ENCODE peak calls at places on chromosomes 7 and 10, in eight cellular contexts. Q is gastrocnemius medialis; P is naive thymus-derived CD8-positive, alpha-beta T cell; A is stimulated activated naive CD8-positive, alpha-beta T cell treated with anti-CD3 and anti-CD28 coated beads, Interleukin-15, Interleukin-2, amounts not matched to agents 100 U/mL and 50 U/mL, for 24 hours; B is activated T-cell treated with anti-CD3 and anti-CD28 coated beads, Interleukin-2, amount 50 U/mL, for 72 hours; V is GM12878; G is sciatic nerve; H is activated CD8-positive, alpha-beta T cell treated with anti-CD3 and anti-CD28 coated beads, Interleukin-2, amount 10 ng/mL, durations not matched to agents 7 days and 5 days. U is an unnamed sample.

GRCh38 chr10:24488631-24489030 is 235.1 kb downstream of the ARHGAP21 start:
- ATAC-seq in Q (no peak), G (no peak), A (no peak), H (no peak), V (no peak), P (no peak), B (no peak), U (no peak)

GRCh38 chr7:37281368-37282092 is 167.1 kb downstream of the ELMO1 start:
- ATAC-seq in V (no peak), A (no peak), G (no peak), P (no peak), H (no peak), B (no peak), Q (no peak), U (no peak)

GRCh38 chr7:44378744-44379143 is 53.4 kb upstream of the CAMK2B start:
- ATAC-seq in P (no peak), Q (no peak), V (no peak), H (no peak), B (no peak), A (no peak), G (no peak), U (no peak)

GRCh38 chr10:71916827-71917226 is 47.4 kb upstream of the CHST3 start:
- ATAC-seq in G (no peak), Q (no peak), V (no peak), P (no peak), A (no peak), H (no peak), B (no peak), U (no peak)

GRCh38 chr10:109995178-109995577 is 12.6 kb upstream of the ADD3 start:
- ATAC-seq in A (no peak), G (no peak), Q (no peak), B (no peak), V (no peak), P (no peak), H (no peak), U (no peak)

GRCh38 chr10:21724695-21725371 is 190.8 kb downstream of the MLLT10 start:
- ATAC-seq in P (peak), V (peak), G (peak), B (peak), H (peak), Q (peak), A (peak), U (no peak)

GRCh38 chr7:133754718-133755117 is 372.4 kb upstream of the LRGUK start:
- ATAC-seq in G (no peak), A (no peak), Q (no peak), H (no peak), V (no peak), B (no peak), P (no peak), U (no peak)

GRCh38 chr7:4765776-4766490 is 9.5 kb upstream of the AP5Z1 start:
- ATAC-seq in B (no peak), V (no peak), H (no peak), Q (no peak), G (peak), A (no peak), P (no peak), U (no peak)

GRCh38 chr10:7412482-7413251 is 1.8 kb upstream of the SFMBT2 start:
- ATAC-seq in H (no peak), V (peak), B (no peak), Q (peak), P (no peak), G (no peak), A (no peak), U (no peak)

GRCh38 chr7:43785425-43785824 is 26.9 kb downstream of the BLVRA start:
- ATAC-seq in H (no peak), V (no peak), A (no peak), P (no peak), B (no peak), G (peak), Q (peak), U (no peak)

GRCh38 chr7:135617781-135618180 is 44.5 kb upstream of the STMP1 start:
- ATAC-seq in G (no peak), P (no peak), B (no peak), A (no peak), V (no peak), H (no peak), Q (no peak), U (no peak)

GRCh38 chr10:19017491-19017890 is 31.1 kb upstream of the MALRD1 start:
- ATAC-seq in Q (no peak), V (no peak), A (no peak), B (no peak), H (no peak), P (no peak), G (no peak), U (no peak)

GRCh38 chr7:23332881-23333612 is 33.9 kb downstream of the MALSU1 start:
- ATAC-seq in A (no peak), G (no peak), Q (no peak), V (no peak), P (no peak), H (no peak), B (no peak), U (no peak)

GRCh38 chr10:130337305-130337640 is 201.1 kb downstream of the GLRX3 start:
- ATAC-seq in Q (peak), B (no peak), A (no peak), H (no peak), P (no peak), G (no peak), V (no peak), U (no peak)

GRCh38 chr10:13525683-13526082 is 3.1 kb downstream of the BEND7 start:
- ATAC-seq in G (no peak), H (no peak), P (no peak), A (no peak), V (no peak), B (no peak), Q (no peak), U (no peak)

GRCh38 chr7:132551928-132552327 is 24.3 kb downstream of the PLXNA4 start:
- ATAC-seq in Q (no peak), P (no peak), H (no peak), G (no peak), B (no peak), A (no peak), V (no peak), U (no peak)

GRCh38 chr10:60362461-60362860 is 27.2 kb downstream of the ANK3 start:
- ATAC-seq in G (no peak), Q (no peak), V (no peak), A (no peak), H (no peak), B (no peak), P (no peak), U (no peak)

GRCh38 chr10:70508912-70509366 is 30.4 kb downstream of the PALD1 start:
- ATAC-seq in A (no peak), B (no peak), G (peak), Q (peak), V (peak), H (no peak), P (no peak), U (peak)

GRCh38 chr10:71067098-71067760 is 145.1 kb upstream of the UNC5B start:
- ATAC-seq in A (no peak), Q (no peak), V (no peak), B (no peak), P (no peak), G (no peak), H (no peak), U (no peak)

GRCh38 chr7:43758861-43759683 is 592 bp downstream of the BLVRA start:
- ATAC-seq in P (peak), V (peak), G (peak), B (peak), A (peak), H (peak), Q (peak), U (peak)

GRCh38 chr10:44306762-44307161 is 78.1 kb downstream of the CXCL12 start:
- ATAC-seq in P (no peak), G (no peak), V (peak), A (no peak), H (no peak), B (no peak), Q (peak), U (no peak)

GRCh38 chr7:128874140-128875031 is 11.7 kb downstream of the ATP6V1F start:
- ATAC-seq in H (no peak), A (no peak), G (no peak), B (no peak), V (no peak), Q (no peak), P (no peak), U (no peak)

GRCh38 chr7:2488272-2488645 is 12.1 kb upstream of the GRIFIN start:
- ATAC-seq in A (no peak), G (peak), P (no peak), H (no peak), V (no peak), Q (peak), B (no peak), U (no peak)

GRCh38 chr7:149283321-149283720 is 21.3 kb downstream of the ZNF783 start:
- ATAC-seq in V (no peak), H (no peak), G (no peak), P (no peak), Q (no peak), A (no peak), B (no peak), U (no peak)

GRCh38 chr10:49311562-49312236 is 12.7 kb downstream of the C10orf71 start:
- ATAC-seq in H (no peak), P (no peak), V (no peak), B (no peak), G (no peak), Q (no peak), A (no peak), U (no peak)

GRCh38 chr7:35613150-35613549 is 81.8 kb downstream of the HERPUD2 start:
- ATAC-seq in V (no peak), P (no peak), Q (no peak), H (no peak), B (no peak), G (no peak), A (no peak), U (no peak)

GRCh38 chr10:351770-352318 is 216.6 kb downstream of the ZMYND11 start:
- ATAC-seq in P (peak), V (no peak), H (peak), A (no peak), Q (no peak), B (peak), G (no peak), U (peak)

GRCh38 chr10:103480521-103480920 is 1.5 kb upstream of the CALHM3 start:
- ATAC-seq in Q (no peak), V (no peak), A (no peak), G (peak), H (no peak), P (no peak), B (no peak), U (no peak)

GRCh38 chr7:148967032-148967372 is 61.3 kb downstream of the PDIA4 start:
- ATAC-seq in H (peak), Q (no peak), B (peak), V (peak), G (no peak), A (peak), P (peak), U (no peak)

GRCh38 chr7:83614112-83614511 is 34.8 kb downstream of the SEMA3E start:
- ATAC-seq in Q (no peak), H (no peak), P (no peak), G (no peak), B (no peak), V (no peak), A (no peak), U (no peak)

GRCh38 chr7:15954671-15955354 is 268.3 kb upstream of the MEOX2 start:
- ATAC-seq in A (no peak), B (no peak), H (no peak), G (peak), P (no peak), Q (no peak), V (no peak), U (no peak)

U was measured in stimulated activated memory B cell treated with anti-CD40 and anti-IgM and Interleukin-4, amounts not matched to agents 10 μg/mL and 1 μg/mL and 100 μg/mL, for 72 hours.